ENCODE peak calls at places on chromosomes 11 and 22, in eight cellular contexts. R, I, A, Y, H, P, X and K are unnamed samples.

GRCh38 chr11:11849127-11849746 is 7.5 kb downstream of the USP47 start:
- DNase-seq in H (no peak), R (peak; percentile 68), P (peak; percentile 33), I (no peak), X (peak; percentile 63), Y (peak; percentile 33), A (peak; percentile 47), K (peak; percentile 64)

GRCh38 chr22:29478326-29479276 is 1.4 kb upstream of the NEFH start:
- DNase-seq in X (no peak), R (no peak), P (no peak), A (peak; percentile 15), Y (no peak), H (no peak), I (no peak), K (no peak)

GRCh38 chr11:64619196-64619595 is 28.2 kb downstream of the SLC22A12 start:
- DNase-seq in H (no peak), P (no peak), A (no peak), I (no peak), X (no peak), R (no peak), Y (no peak), K (no peak)

GRCh38 chr11:8839957-8840945 is 70.7 kb upstream of the AKIP1 start:
- DNase-seq in Y (no peak), I (no peak), A (no peak), X (peak; percentile 76), R (peak; percentile 40), P (no peak), H (no peak), K (no peak)

GRCh38 chr11:11691296-11692141 is 69.7 kb upstream of the GALNT18 start:
- DNase-seq in A (no peak), R (no peak), I (no peak), P (no peak), H (no peak), X (no peak), Y (no peak), K (no peak)

GRCh38 chr11:63906585-63906984 is 10.4 kb downstream of the RCOR2 start:
- DNase-seq in X (peak; percentile 37), H (no peak), A (peak; percentile 50), P (no peak), I (no peak), R (no peak), Y (no peak), K (no peak)

GRCh38 chr11:12172493-12173013 is 62.2 kb downstream of the MICAL2 start:
- DNase-seq in X (no peak), P (no peak), Y (no peak), H (no peak), I (no peak), A (no peak), R (no peak), K (no peak)

GRCh38 chr11:34850339-34850738 is 65.8 kb downstream of the APIP start:
- DNase-seq in I (no peak), H (no peak), X (no peak), Y (no peak), A (no peak), P (no peak), R (no peak), K (no peak)

GRCh38 chr11:16262645-16262955 is 93.7 kb downstream of the SOX6 start:
- DNase-seq in R (no peak), A (no peak), P (no peak), Y (no peak), X (no peak), I (no peak), H (no peak), K (no peak)

GRCh38 chr11:20084921-20085814 is 75.1 kb downstream of the DBX1 start:
- DNase-seq in A (no peak), X (no peak), R (no peak), I (no peak), H (no peak), P (no peak), Y (no peak), K (no peak)

GRCh38 chr22:36873614-36874308 is 13.0 kb downstream of the NCF4 start:
- DNase-seq in I (no peak), P (peak; percentile 75), R (no peak), X (peak; percentile 62), A (peak; percentile 14), Y (peak; percentile 27), H (no peak), K (no peak)

GRCh38 chr11:38425578-38425977 is 1827.5 kb upstream of the RAG2 start:
- DNase-seq in Y (no peak), A (no peak), H (no peak), I (no peak), R (no peak), P (no peak), X (no peak), K (no peak)

GRCh38 chr11:119284344-119285157 is 32.4 kb downstream of the MCAM start:
- DNase-seq in I (no peak), Y (no peak), A (no peak), X (no peak), H (no peak), R (no peak), P (peak; percentile 68), K (peak; percentile 26)

GRCh38 chr22:38304526-38304925 is 12.7 kb downstream of the CSNK1E start:
- DNase-seq in X (no peak), A (no peak), P (no peak), R (peak; percentile 79), Y (no peak), I (no peak), H (no peak), K (no peak)

GRCh38 chr22:34057726-34058125 is 137.4 kb upstream of the LARGE1 start:
- DNase-seq in A (no peak), H (no peak), X (no peak), I (no peak), P (no peak), Y (no peak), R (no peak), K (no peak)